ENCODE peak calls at places on chromosomes 12 and 14, in nine cellular contexts. J, N, M, K, G, X, U, H and S are unnamed samples.

GRCh38 chr12:24808651-24809050 is 140.2 kb downstream of the BCAT1 start:
- DNase-seq in J (no peak), N (no peak), M (no peak), K (no peak), G (no peak), X (no peak), U (no peak), H (no peak), S (no peak)

GRCh38 chr12:12265571-12266388 is 1.1 kb downstream of the LRP6 start:
- DNase-seq in J (no peak), N (peak), M (no peak), K (no peak), G (no peak), X (no peak), U (peak), H (no peak), S (no peak)

GRCh38 chr12:122226366-122227222 is 742 bp upstream of the DIABLO start:
- DNase-seq in J (no peak), N (no peak), M (no peak), K (no peak), G (no peak), X (no peak), U (no peak), H (no peak), S (no peak)

GRCh38 chr12:96257550-96258392 is 63.6 kb downstream of the ELK3 start:
- DNase-seq in J (no peak), N (no peak), M (no peak), K (no peak), G (no peak), X (no peak), U (no peak), H (no peak), S (no peak)

GRCh38 chr12:131313635-131314034 is 359.9 kb downstream of the ADGRD1 start:
- DNase-seq in J (no peak), N (no peak), M (no peak), K (no peak), G (no peak), X (no peak), U (no peak), H (no peak), S (no peak)

GRCh38 chr14:23951590-23952143 is 1.9 kb upstream of the DHRS4 start:
- DNase-seq in J (no peak), N (no peak), M (no peak), K (no peak), G (no peak), X (no peak), U (no peak), H (no peak), S (no peak)

GRCh38 chr14:24806061-24806678 is 172.2 kb upstream of the GZMB start:
- DNase-seq in J (peak), N (peak), M (peak), K (no peak), G (peak), X (peak), U (peak), H (peak), S (peak)

GRCh38 chr14:21264025-21264801 is 5.0 kb downstream of the HNRNPC start:
- DNase-seq in J (peak), N (peak), M (no peak), K (peak), G (no peak), X (no peak), U (peak), H (no peak), S (peak)

GRCh38 chr14:31568671-31569070 is 7.5 kb downstream of the NUBPL start:
- DNase-seq in J (no peak), N (peak), M (no peak), K (no peak), G (no peak), X (no peak), U (peak), H (no peak), S (peak)

GRCh38 chr12:91817512-91817911 is 328.1 kb downstream of the BTG1 start:
- DNase-seq in J (no peak), N (no peak), M (no peak), K (no peak), G (peak), X (no peak), U (no peak), H (no peak), S (no peak)